ENCODE peak calls at places on chromosomes 2 and 18, in six cellular contexts. E is K562, L is right lobe of liver, P is upper lobe of left lung, I is body of pancreas, Q is gastrocnemius medialis. Y is an unnamed sample.

GRCh38 chr2:43491070-43491639 is 104.7 kb downstream of the THADA start:
- ATAC-seq in E (no peak), L (no peak), P (no peak), I (no peak), Q (no peak), Y (no peak)

GRCh38 chr18:21335927-21336488 is 94.0 kb downstream of the GREB1L start:
- ATAC-seq in E (no peak), L (peak; percentile 78), P (no peak), I (no peak), Q (no peak), Y (no peak)

GRCh38 chr18:78681396-78681795 is 298.2 kb upstream of the SALL3 start:
- ATAC-seq in E (no peak), L (no peak), P (no peak), I (no peak), Q (no peak), Y (no peak)

GRCh38 chr18:26677957-26678356 is 129.6 kb upstream of the KCTD1 start:
- ATAC-seq in E (no peak), L (no peak), P (no peak), I (no peak), Q (peak; percentile 80), Y (no peak)

GRCh38 chr2:10982931-10983701 is 71.4 kb downstream of the KCNF1 start:
- ATAC-seq in E (no peak), L (peak; percentile 67), P (peak; percentile 46), I (peak; percentile 22), Q (no peak), Y (peak; percentile 45)

GRCh38 chr2:170817999-170818293 is 1.3 kb downstream of the GAD1 start:
- ATAC-seq in E (no peak), L (no peak), P (no peak), I (no peak), Q (no peak), Y (no peak)

GRCh38 chr2:88737385-88737784 is 45.9 kb downstream of the RPIA start:
- ATAC-seq in E (no peak), L (peak; percentile 50), P (no peak), I (peak; percentile 45), Q (peak; percentile 42), Y (peak; percentile 31)

GRCh38 chr2:196830701-196831100 is 21.5 kb upstream of the C2orf66 start:
- ATAC-seq in E (no peak), L (no peak), P (no peak), I (no peak), Q (no peak), Y (no peak)

GRCh38 chr2:100643906-100644501 is 81.2 kb downstream of the PDCL3 start:
- ATAC-seq in E (no peak), L (no peak), P (no peak), I (no peak), Q (no peak), Y (no peak)

GRCh38 chr18:34707670-34708069 is 2.4 kb upstream of the DTNA start:
- ATAC-seq in E (no peak), L (no peak), P (peak; percentile 56), I (peak; percentile 69), Q (peak; percentile 61), Y (peak; percentile 62)

GRCh38 chr2:239629936-239630617 is 229.3 kb upstream of the HDAC4 start:
- ATAC-seq in E (no peak), L (no peak), P (peak; percentile 11), I (no peak), Q (no peak), Y (no peak)

GRCh38 chr2:239621611-239622010 is 220.8 kb upstream of the HDAC4 start:
- ATAC-seq in E (no peak), L (no peak), P (no peak), I (no peak), Q (no peak), Y (no peak)

GRCh38 chr2:239626971-239627598 is 226.3 kb upstream of the HDAC4 start:
- ATAC-seq in E (no peak), L (peak; percentile 38), P (no peak), I (no peak), Q (no peak), Y (no peak)

GRCh38 chr2:239625106-239625845 is 224.5 kb upstream of the HDAC4 start:
- ATAC-seq in E (no peak), L (no peak), P (no peak), I (no peak), Q (no peak), Y (no peak)

DNA sequence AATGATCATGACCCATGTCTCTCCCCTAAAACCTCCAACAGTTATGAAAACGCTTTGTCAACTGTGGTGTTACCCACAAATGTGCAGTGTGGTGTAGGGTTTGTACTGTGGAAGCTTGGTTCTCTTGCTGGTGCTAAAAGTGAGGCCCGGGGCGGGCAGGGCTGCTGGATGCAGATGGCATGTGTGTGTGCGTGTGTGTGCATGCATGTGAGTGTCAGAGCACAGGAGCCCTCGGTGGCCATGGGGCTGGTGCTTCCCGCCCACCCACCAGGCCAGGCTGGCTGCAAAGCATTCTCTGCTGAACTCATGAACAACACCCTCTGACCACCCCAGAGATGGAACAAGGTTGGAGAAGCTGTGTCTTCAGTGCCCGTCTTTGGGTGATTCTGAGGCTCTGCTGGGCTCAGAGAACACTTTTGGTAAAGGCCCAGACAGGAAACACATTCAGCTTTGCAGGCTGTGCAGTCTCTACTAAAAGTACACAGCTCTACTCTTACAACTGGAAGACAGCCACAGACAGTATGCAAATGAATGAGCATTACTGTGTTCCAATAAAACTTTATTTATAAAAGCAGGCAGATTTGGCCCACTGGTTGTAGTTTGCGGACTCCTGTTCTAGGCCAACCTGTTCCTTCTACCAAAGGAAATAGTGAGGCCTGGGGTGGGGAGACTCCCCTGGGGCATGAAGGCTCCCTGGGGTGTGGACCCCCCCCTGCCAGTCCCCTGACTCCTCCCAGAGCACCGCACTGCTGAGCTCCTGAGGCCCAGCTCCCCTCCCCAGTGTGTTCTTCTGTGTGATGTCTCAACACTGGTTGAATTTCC is 225.3 kb upstream of the HDAC4 start:
- ATAC-seq in E (no peak), L (peak; percentile 45), P (no peak), I (no peak), Q (no peak), Y (no peak)
- H3K4me3 ChIP-seq in E (no peak overlapping the region), L (no peak overlapping the region), P (no peak overlapping the region), I (no peak overlapping the region), Q (no peak overlapping the region), Y (no peak overlapping the region)

GRCh38 chr2:15201009-15201408 is 360.1 kb downstream of the NBAS start:
- ATAC-seq in E (peak; percentile 41), L (no peak), P (no peak), I (no peak), Q (no peak), Y (no peak)

GRCh38 chr2:15206419-15206818 is 354.7 kb downstream of the NBAS start:
- ATAC-seq in E (peak; percentile 30), L (no peak), P (no peak), I (no peak), Q (no peak), Y (no peak)

GRCh38 chr2:15200581-15200980 is 360.6 kb downstream of the NBAS start:
- ATAC-seq in E (peak; percentile 77), L (no peak), P (no peak), I (no peak), Q (no peak), Y (no peak)

DNA sequence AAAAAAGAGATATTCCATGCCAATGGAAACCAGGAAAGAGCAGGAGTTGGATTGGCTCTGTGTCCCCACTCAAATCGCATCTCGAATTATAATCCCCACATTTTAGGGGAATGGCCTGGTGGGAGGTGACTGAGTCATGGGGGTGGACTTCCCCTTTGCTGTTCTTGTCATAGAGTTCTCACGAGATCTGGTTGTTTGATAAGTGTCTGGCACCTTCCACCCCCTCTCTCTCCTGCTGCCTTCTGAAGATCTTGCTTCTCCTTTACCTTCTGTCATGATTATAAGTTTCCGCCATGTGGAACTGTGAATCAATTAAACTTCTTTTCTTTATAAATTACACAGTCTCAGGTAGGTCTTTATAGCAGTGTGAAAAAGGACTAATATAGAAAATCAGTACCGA is 355.6 kb downstream of the NBAS start:
- ATAC-seq in E (peak; percentile 19), L (no peak), P (no peak), I (no peak), Q (no peak), Y (no peak)
- TF ChIP-seq POLR2A in E (no peak), L (no peak), P (no peak), I (no peak), Q (no peak), Y (no peak)

GRCh38 chr2:182941939-182942338 is 75.5 kb upstream of the FRZB start:
- ATAC-seq in E (peak; percentile 63), L (no peak), P (no peak), I (no peak), Q (no peak), Y (no peak)

GRCh38 chr2:182942756-182943155 is 76.3 kb upstream of the FRZB start:
- ATAC-seq in E (peak; percentile 18), L (no peak), P (no peak), I (no peak), Q (no peak), Y (no peak)

GRCh38 chr2:182941121-182941713 is 74.8 kb upstream of the FRZB start:
- ATAC-seq in E (peak; percentile 18), L (no peak), P (no peak), I (no peak), Q (no peak), Y (no peak)

GRCh38 chr2:182946949-182947348 is 80.5 kb upstream of the FRZB start:
- ATAC-seq in E (no peak), L (no peak), P (no peak), I (no peak), Q (no peak), Y (no peak)

GRCh38 chr2:182943339-182943738 is 76.9 kb upstream of the FRZB start:
- ATAC-seq in E (no peak), L (no peak), P (no peak), I (no peak), Q (peak; percentile 51), Y (no peak)
- H3K4me1 ChIP-seq in E (peaks cover 14% of the 10 kb centered on the region), L (no peaks in the 10 kb centered on the region), P (peaks cover 6% of the 10 kb centered on the region), I (peaks cover 6% of the 10 kb centered on the region), Q (no peaks in the 10 kb centered on the region), Y (peaks cover 19% of the 10 kb centered on the region)

DNA sequence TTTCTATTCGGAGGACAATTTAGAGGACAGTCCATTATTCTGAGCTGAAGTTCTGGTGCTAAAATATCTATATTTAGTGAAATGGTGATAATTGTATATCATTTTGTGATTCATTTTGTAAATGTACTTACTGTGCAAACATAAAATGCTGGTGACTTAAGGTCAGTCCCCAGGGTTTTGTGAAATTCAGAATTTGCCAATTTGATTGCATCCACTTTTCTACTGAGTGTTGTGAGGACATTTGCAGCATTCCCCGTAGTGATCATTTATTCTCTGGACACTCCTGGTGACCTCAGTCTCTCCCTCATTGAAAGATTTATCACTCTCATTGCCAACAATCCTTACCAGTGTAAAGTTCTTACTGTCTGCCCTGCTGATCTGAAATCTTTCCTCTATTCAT is 98.2 kb downstream of the SOCS6 start:
- ATAC-seq in E (no peak), L (peak; percentile 81), P (no peak), I (no peak), Q (no peak), Y (no peak)
- H3K4me3 ChIP-seq in E (no peak overlapping the region), L (no peak overlapping the region), P (no peak overlapping the region), I (no peak overlapping the region), Q (no peak overlapping the region), Y (no peak overlapping the region)

GRCh38 chr2:160417745-160418397 is 75.7 kb downstream of the RBMS1 start:
- ATAC-seq in E (no peak), L (no peak), P (peak; percentile 22), I (no peak), Q (no peak), Y (no peak)
- TF ChIP-seq POLR2A in E (no peak), L (no peak), P (no peak), I (no peak), Q (no peak), Y (no peak)

Y was measured in gastroesophageal sphincter.